ENCODE peak calls at places on chromosomes 3 and 15, in nine cellular contexts. G, O, C, P, E, Y, M, N and I are unnamed samples.

GRCh38 chr15:42457445-42458442 is 33.2 kb downstream of the ZNF106 start:
- DNase-seq in N (no peak), O (no peak), M (peak; percentile 42), C (peak; percentile 98), G (peak; percentile 31), E (peak; percentile 77), P (no peak), Y (no peak), I (peak; percentile 80)

GRCh38 chr3:25403890-25404460 is 24.1 kb upstream of the RARB start:
- DNase-seq in Y (no peak), O (no peak), P (no peak), G (no peak), M (no peak), C (no peak), E (no peak), N (no peak), I (no peak)

GRCh38 chr3:128360243-128360642 is 106.4 kb downstream of the DNAJB8 start:
- DNase-seq in P (no peak), C (no peak), G (no peak), N (no peak), O (no peak), M (no peak), Y (no peak), E (no peak), I (no peak)

GRCh38 chr3:39255503-39256325 is 24.1 kb downstream of the CX3CR1 start:
- DNase-seq in Y (no peak), G (peak; percentile 69), M (no peak), C (no peak), O (no peak), P (no peak), N (no peak), E (no peak), I (no peak)

GRCh38 chr3:129429080-129429451 is 630 bp upstream of the EFCAB12 start:
- DNase-seq in O (no peak), E (no peak), M (no peak), P (no peak), Y (no peak), C (no peak), G (no peak), N (no peak), I (no peak)

GRCh38 chr3:130707914-130708601 is 38.6 kb downstream of the PIK3R4 start:
- DNase-seq in P (no peak), G (no peak), N (no peak), Y (no peak), O (no peak), M (no peak), E (no peak), C (no peak), I (no peak)

GRCh38 chr15:55033574-55033973 is 163.2 kb downstream of the RSL24D1 start:
- DNase-seq in M (no peak), E (no peak), G (no peak), Y (no peak), C (no peak), P (no peak), O (no peak), N (no peak), I (no peak)

GRCh38 chr15:73366766-73367623 is 1.8 kb downstream of the HCN4 start:
- DNase-seq in C (peak; percentile 78), G (no peak), N (peak; percentile 38), E (no peak), M (no peak), P (no peak), Y (no peak), O (no peak), I (no peak)

GRCh38 chr3:52520716-52521487 is 12.8 kb downstream of the NT5DC2 start:
- DNase-seq in E (peak; percentile 9), G (no peak), P (no peak), M (no peak), C (no peak), O (no peak), N (no peak), Y (no peak), I (no peak)

GRCh38 chr3:120100711-120101110 is 6.5 kb upstream of the GSK3B start:
- DNase-seq in P (no peak), Y (no peak), O (no peak), C (no peak), N (no peak), M (no peak), E (no peak), G (no peak), I (no peak)

GRCh38 chr3:61663728-61664492 is 102.5 kb downstream of the PTPRG start:
- DNase-seq in C (peak; percentile 95), P (no peak), E (no peak), O (peak; percentile 50), N (no peak), M (no peak), Y (no peak), G (no peak), I (peak; percentile 96)

GRCh38 chr3:152879790-152880174 is 44.9 kb downstream of the P2RY1 start:
- DNase-seq in N (no peak), P (no peak), E (no peak), C (no peak), M (no peak), O (no peak), G (no peak), Y (no peak), I (no peak)

GRCh38 chr3:150790621-150791020 is 27.7 kb upstream of the SIAH2 start:
- DNase-seq in O (no peak), Y (no peak), P (no peak), N (no peak), C (no peak), E (no peak), G (no peak), M (no peak), I (no peak)

GRCh38 chr3:51943451-51944391 is 1.6 kb downstream of the PARP3 start:
- DNase-seq in E (no peak), N (no peak), P (peak; percentile 6), M (no peak), C (no peak), O (no peak), G (no peak), Y (no peak), I (no peak)

GRCh38 chr3:52742418-52743041 is 28.2 kb downstream of the NEK4 start:
- DNase-seq in M (no peak), O (peak; percentile 55), Y (peak; percentile 18), G (peak; percentile 55), N (no peak), E (no peak), C (peak; percentile 36), P (no peak), I (no peak)

GRCh38 chr3:14256561-14257342 is 78.1 kb downstream of the LSM3 start:
- DNase-seq in N (no peak), M (no peak), P (no peak), O (no peak), Y (no peak), C (no peak), G (no peak), E (no peak), I (no peak)

GRCh38 chr3:5144316-5144994 is 22.4 kb downstream of the ARL8B start:
- DNase-seq in N (no peak), M (no peak), P (no peak), O (no peak), G (no peak), C (no peak), Y (peak; percentile 20), E (no peak), I (no peak)

GRCh38 chr3:177824190-177824786 is 627.0 kb upstream of the TBL1XR1 start:
- DNase-seq in O (no peak), E (peak; percentile 68), C (no peak), Y (peak; percentile 68), N (no peak), M (peak; percentile 65), G (no peak), P (no peak), I (no peak)

GRCh38 chr3:82085356-82085755 is 323.9 kb upstream of the GBE1 start:
- DNase-seq in M (no peak), N (no peak), O (no peak), Y (no peak), P (no peak), G (no peak), C (no peak), E (no peak), I (no peak)

GRCh38 chr3:62817678-62818077 is 57.5 kb downstream of the CADPS start:
- DNase-seq in N (no peak), G (no peak), O (no peak), P (no peak), E (no peak), M (no peak), C (no peak), Y (no peak), I (no peak)

GRCh38 chr3:56624725-56625124 is 58.3 kb downstream of the TASOR start:
- DNase-seq in P (no peak), M (no peak), O (no peak), G (no peak), Y (no peak), C (no peak), E (no peak), N (no peak), I (peak; percentile 28)

GRCh38 chr15:29805043-29805707 is 17.1 kb downstream of the TJP1 start:
- DNase-seq in E (no peak), N (no peak), G (no peak), C (no peak), M (no peak), P (no peak), Y (no peak), O (no peak), I (peak; percentile 68)

GRCh38 chr15:84702961-84703482 is 12.9 kb downstream of the SEC11A start:
- DNase-seq in N (no peak), Y (no peak), C (no peak), E (peak; percentile 63), O (no peak), G (no peak), P (no peak), M (no peak), I (no peak)

GRCh38 chr15:52254331-52254730 is 41.3 kb downstream of the MYO5C start:
- DNase-seq in C (peak; percentile 42), E (no peak), G (no peak), O (peak; percentile 11), Y (no peak), P (no peak), M (peak; percentile 23), N (no peak), I (no peak)

GRCh38 chr3:133531981-133532380 is 41.5 kb upstream of the CDV3 start:
- DNase-seq in O (no peak), N (no peak), E (no peak), M (no peak), G (no peak), P (no peak), Y (no peak), C (no peak), I (peak; percentile 53)

GRCh38 chr15:28984421-28985375 is 98.9 kb downstream of the APBA2 start:
- DNase-seq in E (no peak), C (peak; percentile 65), Y (no peak), M (peak; percentile 83), O (no peak), G (no peak), P (no peak), N (peak; percentile 67), I (no peak)

GRCh38 chr3:29026959-29027358 is 253.9 kb upstream of the RBMS3 start:
- DNase-seq in N (no peak), Y (no peak), C (no peak), O (no peak), M (no peak), E (no peak), P (no peak), G (no peak), I (no peak)

GRCh38 chr3:184016820-184017671 is 638 bp downstream of the ABCC5 start:
- DNase-seq in O (peak; percentile 53), E (peak; percentile 68), P (peak; percentile 57), G (peak; percentile 78), N (peak; percentile 77), C (peak; percentile 69), Y (peak; percentile 78), M (peak; percentile 81), I (no peak)

GRCh38 chr3:123083446-123084124 is 16.8 kb downstream of the PDIA5 start:
- DNase-seq in M (no peak), C (no peak), N (no peak), P (no peak), O (no peak), E (no peak), G (no peak), Y (no peak), I (no peak)

GRCh38 chr3:195913382-195913781 is 5.0 kb upstream of the TNK2 start:
- DNase-seq in P (no peak), C (no peak), G (no peak), Y (no peak), O (no peak), E (no peak), M (no peak), N (no peak), I (no peak)